ENCODE peak calls at places on chromosome 6, in nine cellular contexts. D is psoas muscle, T is lower lobe of right lung, Q is A549, R is aorta, C is astrocyte, L is cardiac muscle cell, Z is right cardiac atrium, F is esophagus squamous epithelium. X is an unnamed sample.
A peak's percentile ranks its signal among the peaks of the same experiment; 100 is the strongest.

GRCh38 chr6:116090251-116090650 is 10.4 kb upstream of the NT5DC1 start:
- DNase-seq in D (no peak), T (no peak), Q (no peak), R (no peak), C (no peak), L (no peak), Z (no peak), F (no peak), X (no peak)

GRCh38 chr6:28944412-28945006 is 20.7 kb upstream of the TRIM27 start:
- DNase-seq in D (peak; percentile 33), T (no peak), Q (peak; percentile 79), R (peak; percentile 64), C (peak; percentile 62), L (peak; percentile 86), Z (no peak), F (no peak), X (peak; percentile 85)

GRCh38 chr6:141988954-141989705 is 143.6 kb upstream of the GJE1 start:
- DNase-seq in D (no peak), T (no peak), Q (peak; percentile 61), R (no peak), C (peak; percentile 46), L (peak; percentile 78), Z (no peak), F (no peak), X (peak; percentile 81)

GRCh38 chr6:170086639-170087420 is 204.0 kb downstream of the DLL1 start:
- DNase-seq in D (no peak), T (peak; percentile 37), Q (no peak), R (peak; percentile 40), C (no peak), L (no peak), Z (no peak), F (no peak), X (peak; percentile 30)

GRCh38 chr6:104789770-104790190 is 69.9 kb downstream of the HACE1 start:
- DNase-seq in D (no peak), T (no peak), Q (peak; percentile 56), R (no peak), C (peak; percentile 69), L (peak; percentile 77), Z (no peak), F (no peak), X (no peak)

GRCh38 chr6:153613719-153614455 is 425.2 kb upstream of the OPRM1 start:
- DNase-seq in D (no peak), T (no peak), Q (no peak), R (no peak), C (no peak), L (no peak), Z (no peak), F (no peak), X (no peak)

GRCh38 chr6:56156643-56157042 is 90.7 kb downstream of the COL21A1 start:
- DNase-seq in D (no peak), T (no peak), Q (peak; percentile 21), R (no peak), C (peak; percentile 11), L (no peak), Z (no peak), F (no peak), X (no peak)

GRCh38 chr6:125393449-125393858 is 91.7 kb upstream of the HDDC2 start:
- DNase-seq in D (no peak), T (no peak), Q (no peak), R (no peak), C (no peak), L (no peak), Z (no peak), F (no peak), X (no peak)

GRCh38 chr6:139544699-139545052 is 170.2 kb upstream of the CITED2 start:
- DNase-seq in D (no peak), T (no peak), Q (no peak), R (no peak), C (peak; percentile 29), L (no peak), Z (no peak), F (no peak), X (no peak)

GRCh38 chr6:44735631-44735963 is 348.1 kb downstream of the CDC5L start:
- DNase-seq in D (no peak), T (no peak), Q (no peak), R (no peak), C (peak; percentile 45), L (peak; percentile 44), Z (no peak), F (no peak), X (no peak)

GRCh38 chr6:74891358-74891811 is 314.5 kb downstream of the COL12A1 start:
- DNase-seq in D (peak; percentile 34), T (no peak), Q (no peak), R (peak; percentile 44), C (no peak), L (peak; percentile 46), Z (peak; percentile 59), F (no peak), X (no peak)

GRCh38 chr6:87718662-87719433 is 16.8 kb upstream of the AKIRIN2 start:
- DNase-seq in D (no peak), T (no peak), Q (no peak), R (no peak), C (no peak), L (peak; percentile 68), Z (no peak), F (no peak), X (no peak)

GRCh38 chr6:41177695-41178094 is 14.8 kb upstream of the TREM2 start:
- DNase-seq in D (no peak), T (no peak), Q (no peak), R (no peak), C (no peak), L (no peak), Z (no peak), F (no peak), X (no peak)

GRCh38 chr6:84508981-84509380 is 255.4 kb downstream of the TBX18 start:
- DNase-seq in D (no peak), T (no peak), Q (no peak), R (no peak), C (peak; percentile 42), L (peak; percentile 76), Z (no peak), F (no peak), X (no peak)

GRCh38 chr6:158050107-158050735 is 68.6 kb downstream of the SYNJ2 start:
- DNase-seq in D (no peak), T (no peak), Q (no peak), R (peak; percentile 43), C (no peak), L (no peak), Z (no peak), F (no peak), X (no peak)

DNA sequence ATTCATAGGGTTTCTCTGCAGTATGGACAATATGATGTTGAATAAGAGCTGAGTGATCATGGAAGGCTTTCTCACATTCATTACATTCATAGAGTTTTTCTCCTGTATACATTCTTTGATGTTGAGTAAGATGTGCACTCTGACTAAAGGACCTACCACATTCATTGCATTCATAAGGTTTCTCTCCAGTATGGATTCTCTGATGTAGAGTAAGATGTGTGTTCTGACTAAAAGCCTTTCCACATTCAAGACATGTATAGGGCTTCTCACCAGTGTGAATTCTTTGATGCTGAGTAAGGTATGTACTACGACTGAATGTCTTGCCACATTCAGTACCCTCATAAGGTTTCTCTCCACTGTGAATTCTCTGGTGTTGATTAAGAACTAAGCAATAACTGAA is 29.3 kb upstream of the ZNF391 start:
- DNase-seq in D (no peak), T (no peak), Q (no peak), R (no peak), C (no peak), L (no peak), Z (no peak), F (no peak), X (no peak)
- H3K9me3 ChIP-seq in D (peaks cover 55% of the 10 kb centered on the region), T (peaks cover 30% of the 10 kb centered on the region), Q (peaks cover 20% of the 10 kb centered on the region), R (no peaks in the 10 kb centered on the region), C (peaks cover 9% of the 10 kb centered on the region), L (peaks cover 5% of the 10 kb centered on the region), Z (no peaks in the 10 kb centered on the region), F (peaks cover 32% of the 10 kb centered on the region), X (peaks cover 58% of the 10 kb centered on the region)

GRCh38 chr6:89432875-89433636 is at the start of gene ANKRD6:
- DNase-seq in D (peak; percentile 80), T (peak; percentile 88), Q (peak; percentile 39), R (peak; percentile 78), C (no peak), L (peak; percentile 67), Z (peak; percentile 94), F (no peak), X (peak; percentile 92)

GRCh38 chr6:89436226-89436625 is 3.3 kb downstream of the ANKRD6 start:
- DNase-seq in D (no peak), T (no peak), Q (no peak), R (no peak), C (no peak), L (peak; percentile 48), Z (no peak), F (no peak), X (no peak)

GRCh38 chr6:89430563-89430962 is 2.4 kb upstream of the ANKRD6 start:
- DNase-seq in D (no peak), T (no peak), Q (no peak), R (no peak), C (peak; percentile 52), L (peak; percentile 10), Z (no peak), F (no peak), X (peak; percentile 76)

GRCh38 chr6:89434954-89435353 is 2.0 kb downstream of the ANKRD6 start:
- DNase-seq in D (no peak), T (no peak), Q (no peak), R (no peak), C (no peak), L (no peak), Z (no peak), F (no peak), X (no peak)

GRCh38 chr6:89433637-89434499 is 916 bp downstream of the ANKRD6 start:
- DNase-seq in D (peak; percentile 19), T (peak; percentile 54), Q (no peak), R (peak; percentile 59), C (no peak), L (peak; percentile 9), Z (peak; percentile 61), F (no peak), X (peak; percentile 71)
- H3K27ac ChIP-seq in D (no peak overlapping the region), T (peak overlapping the region; percentile 67), Q (peak overlapping the region; percentile 88), R (peak overlapping the region; percentile 60), C (no peak overlapping the region), L (no peak overlapping the region), Z (no peak overlapping the region), F (peak overlapping the region; percentile 69), X (no peak overlapping the region)

GRCh38 chr6:14664616-14665315 is 547.2 kb downstream of the CD83 start:
- DNase-seq in D (no peak), T (no peak), Q (no peak), R (no peak), C (no peak), L (no peak), Z (no peak), F (no peak), X (peak; percentile 62)
- H3K4me1 ChIP-seq in D (no peaks in the 10 kb centered on the region), T (no peaks in the 10 kb centered on the region), Q (peaks cover 4% of the 10 kb centered on the region), R (no peaks in the 10 kb centered on the region), C (peaks cover 17% of the 10 kb centered on the region), L (peaks cover 8% of the 10 kb centered on the region), Z (no peaks in the 10 kb centered on the region), F (peaks cover 9% of the 10 kb centered on the region), X (peaks cover 8% of the 10 kb centered on the region)

GRCh38 chr6:168411130-168411529 is 29.9 kb upstream of the SMOC2 start:
- DNase-seq in D (no peak), T (no peak), Q (no peak), R (no peak), C (no peak), L (no peak), Z (no peak), F (no peak), X (peak; percentile 40)
- H3K9me3 ChIP-seq in D (no peaks in the 10 kb centered on the region), T (no peaks in the 10 kb centered on the region), Q (no peaks in the 10 kb centered on the region), R (no peaks in the 10 kb centered on the region), C (no peaks in the 10 kb centered on the region), L (no peaks in the 10 kb centered on the region), Z (no peaks in the 10 kb centered on the region), F (no peaks in the 10 kb centered on the region), X (no peaks in the 10 kb centered on the region)

X was measured in endodermal cell.